ENCODE peak calls at places on chromosomes 16 and 17, in five cellular contexts. Y, O, I, G and C are unnamed samples.

GRCh38 chr16:11719171-11719570 is 23.5 kb downstream of the TXNDC11 start:
- ATAC-seq in G (no peak), I (no peak), O (no peak), Y (no peak), C (no peak)

GRCh38 chr17:81428945-81429344 is 33.7 kb downstream of the BAHCC1 start:
- ATAC-seq in O (no peak), I (peak), G (peak), Y (peak), C (peak)

GRCh38 chr16:72890587-72890986 is 157.3 kb downstream of the ZFHX3 start:
- ATAC-seq in I (no peak), G (no peak), O (no peak), Y (no peak), C (no peak)

GRCh38 chr17:68661265-68662036 is 60.3 kb upstream of the FAM20A start:
- ATAC-seq in O (no peak), G (no peak), I (no peak), Y (no peak), C (no peak)

GRCh38 chr17:32519769-32520701 is 33.2 kb downstream of the CDK5R1 start:
- ATAC-seq in O (peak), I (no peak), Y (peak), G (no peak), C (no peak)

GRCh38 chr16:964696-965395 is 5.9 kb downstream of the LMF1 start:
- ATAC-seq in I (peak), Y (peak), O (no peak), G (peak), C (no peak)

GRCh38 chr17:69269174-69269998 is 40.8 kb upstream of the ABCA10 start:
- ATAC-seq in Y (no peak), O (no peak), I (peak), G (no peak), C (no peak)

GRCh38 chr16:535446-536405 is 8.2 kb downstream of the CAPN15 start:
- ATAC-seq in O (no peak), Y (no peak), G (peak), I (peak), C (peak)

GRCh38 chr16:54240180-54241125 is 46.1 kb downstream of the IRX3 start:
- ATAC-seq in G (no peak), I (no peak), Y (no peak), O (peak), C (no peak)

GRCh38 chr17:58381124-58381838 is 29.3 kb upstream of the SUPT4H1 start:
- ATAC-seq in G (no peak), I (no peak), O (no peak), Y (no peak), C (no peak)

GRCh38 chr17:78324391-78325075 is 35.3 kb downstream of the SOCS3 start:
- ATAC-seq in Y (peak), O (peak), G (peak), I (peak), C (peak)

GRCh38 chr16:49717693-49718092 is 138.2 kb downstream of the ZNF423 start:
- ATAC-seq in G (no peak), Y (no peak), O (no peak), I (peak), C (no peak)

GRCh38 chr16:88339926-88340754 is 42.6 kb upstream of the ZNF469 start:
- ATAC-seq in I (no peak), Y (no peak), O (no peak), G (no peak), C (no peak)

GRCh38 chr17:57849163-57849873 is 526 bp downstream of the MRPS23 start:
- ATAC-seq in O (no peak), I (no peak), Y (no peak), G (no peak), C (no peak)

GRCh38 chr17:76139801-76140660 is 1.0 kb downstream of the FOXJ1 start:
- ATAC-seq in Y (peak), I (no peak), G (no peak), O (no peak), C (no peak)

GRCh38 chr16:84821728-84822676 is 2.2 kb downstream of the CRISPLD2 start:
- ATAC-seq in G (no peak), O (peak), I (no peak), Y (no peak), C (no peak)

GRCh38 chr17:49587366-49588073 is 11.8 kb downstream of the NXPH3 start:
- ATAC-seq in I (no peak), O (no peak), Y (no peak), G (no peak), C (no peak)

GRCh38 chr16:47928008-47928407 is 227.8 kb downstream of the ABCC12 start:
- ATAC-seq in G (no peak), Y (no peak), I (no peak), O (no peak), C (no peak)

GRCh38 chr17:74439691-74440567 is 8.0 kb downstream of the GPRC5C start:
- ATAC-seq in I (no peak), Y (no peak), O (no peak), G (no peak), C (no peak)

GRCh38 chr17:42333053-42333452 is 44.8 kb downstream of the STAT5A start:
- ATAC-seq in O (no peak), Y (no peak), I (no peak), G (no peak), C (no peak)

GRCh38 chr17:48850792-48851325 is 20.0 kb downstream of the CALCOCO2 start:
- ATAC-seq in Y (peak), I (no peak), O (no peak), G (no peak), C (no peak)

GRCh38 chr17:82118815-82119380 is 20.9 kb upstream of the FASN start:
- ATAC-seq in Y (no peak), G (peak), O (no peak), I (no peak), C (no peak)

GRCh38 chr16:3243882-3244281 is 8.9 kb upstream of the ZNF200 start:
- ATAC-seq in O (no peak), G (no peak), I (no peak), Y (no peak), C (no peak)

GRCh38 chr17:78683031-78683961 is 98.8 kb downstream of the CYTH1 start:
- ATAC-seq in O (no peak), G (no peak), Y (no peak), I (no peak), C (no peak)

GRCh38 chr16:64102654-64103053 is 1019.2 kb downstream of the CDH11 start:
- ATAC-seq in I (no peak), Y (no peak), O (no peak), G (no peak), C (no peak)

GRCh38 chr16:19683453-19684236 is 34.4 kb downstream of the KNOP1 start:
- ATAC-seq in O (no peak), G (no peak), I (no peak), Y (no peak), C (no peak)

GRCh38 chr17:61360318-61360717 is 39.3 kb upstream of the TBX2 start:
- ATAC-seq in Y (no peak), I (no peak), G (no peak), O (no peak), C (no peak)

GRCh38 chr16:81214745-81215166 is 23.7 kb upstream of the BCO1 start:
- ATAC-seq in G (no peak), O (no peak), Y (no peak), I (no peak), C (no peak)

GRCh38 chr16:23141959-23142740 is 7.1 kb downstream of the USP31 start:
- ATAC-seq in G (no peak), Y (no peak), I (no peak), O (no peak), C (peak)

DNA sequence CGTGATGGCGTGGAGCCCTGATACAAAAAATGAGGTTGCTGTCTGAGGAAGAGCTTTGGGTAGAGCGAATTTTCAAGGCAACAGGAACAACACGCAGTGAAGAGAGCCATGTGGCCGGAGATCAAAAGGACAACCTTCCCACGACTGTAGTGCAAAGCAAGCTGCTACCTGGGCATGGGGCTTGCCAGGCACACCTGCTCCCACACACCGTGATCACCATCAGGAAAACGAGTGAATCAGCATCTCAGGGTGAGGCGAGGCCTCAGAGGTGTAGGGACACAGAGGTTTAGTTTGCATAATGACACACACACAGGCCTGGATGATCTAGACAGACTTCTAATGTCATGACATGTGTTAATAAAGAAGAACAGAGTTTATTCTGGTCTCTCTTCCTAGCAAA is 65.7 kb downstream of the PARN start:
- ATAC-seq in G (peak), O (no peak), I (no peak), Y (no peak), C (no peak)
- H3K27ac ChIP-seq in G (no peak), O (no peak), I (no peak), Y (no peak), C (no peak)

GRCh38 chr16:31451681-31452351 is 7.5 kb upstream of the ARMC5 start:
- ATAC-seq in Y (no peak), O (peak), I (peak), G (peak), C (peak)
- TF ChIP-seq CTCF in Y (no peak), O (peak), I (peak), G (peak), C (no peak)

GRCh38 chr17:29722411-29723198 is 99.9 kb upstream of the CORO6 start:
- ATAC-seq in I (peak), Y (peak), O (peak), G (peak), C (peak)
- H3K27ac ChIP-seq in I (peak), Y (peak), O (peak), G (peak), C (peak)

GRCh38 chr17:45895304-45895968 is 1.1 kb downstream of the MAPT start:
- ATAC-seq in G (no peak), O (no peak), Y (peak), I (peak), C (no peak)
- TF ChIP-seq CTCF in G (no peak), O (no peak), Y (no peak), I (no peak), C (peak)

GRCh38 chr17:10156579-10157488 is 41.6 kb downstream of the GAS7 start:
- ATAC-seq in I (peak), O (peak), G (peak), Y (peak), C (peak)

GRCh38 chr17:10151667-10152496 is 46.5 kb downstream of the GAS7 start:
- ATAC-seq in O (no peak), G (peak), Y (no peak), I (no peak), C (peak)

GRCh38 chr17:10155334-10156081 is 42.9 kb downstream of the GAS7 start:
- ATAC-seq in O (no peak), Y (no peak), G (no peak), I (no peak), C (no peak)

GRCh38 chr17:10161392-10161791 is 37.0 kb downstream of the GAS7 start:
- ATAC-seq in G (no peak), Y (no peak), I (no peak), O (no peak), C (no peak)

DNA sequence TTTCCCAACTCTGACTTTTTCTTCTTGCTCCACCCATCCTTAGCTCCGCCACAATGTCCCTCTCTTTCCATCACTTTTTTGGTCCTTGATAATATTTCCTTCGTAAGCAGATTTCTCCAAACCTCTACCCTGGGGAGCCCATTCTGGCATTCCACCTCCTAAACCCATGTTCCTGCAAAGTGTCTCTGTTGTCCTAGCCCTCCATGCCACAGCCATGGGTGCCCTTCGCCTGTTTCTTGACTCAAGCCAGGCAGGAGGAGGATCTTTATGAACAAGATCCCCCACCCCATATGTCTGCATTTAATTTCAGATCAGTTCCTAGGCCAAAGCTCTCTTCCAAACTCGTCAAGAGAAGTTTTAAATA is 42.3 kb downstream of the GAS7 start:
- ATAC-seq in G (no peak), I (no peak), Y (no peak), O (no peak), C (no peak)
- H3K27ac ChIP-seq in G (peak), I (no peak), Y (no peak), O (no peak), C (peak)

GRCh38 chr16:77376358-77376757 is 58.5 kb downstream of the ADAMTS18 start:
- ATAC-seq in Y (no peak), O (no peak), G (no peak), I (no peak), C (no peak)
- TF ChIP-seq CTCF in Y (no peak), O (no peak), G (no peak), I (no peak), C (no peak)